ENCODE peak calls at places on chromosomes 16 and 17, in eight cellular contexts. One of them, this sample, is unnamed.

GRCh38 chr16:66578596-66579531 is at the start of gene CMTM2:
- DNase-seq in osteocyte: no peak
- DNase-seq in endothelial cell: no peak
- DNase-seq in IMR-90: no peak
- DNase-seq in astrocyte of the spinal cord: no peak
- DNase-seq in AG09319: no peak
- DNase-seq in epithelial cell of esophagus: no peak
- DNase-seq in A549: no peak
- DNase-seq in this sample: no peak

GRCh38 chr16:22139008-22139407 is 23.3 kb upstream of the SDR42E2 start:
- DNase-seq in osteocyte: no peak
- DNase-seq in endothelial cell: no peak
- DNase-seq in IMR-90: no peak
- DNase-seq in astrocyte of the spinal cord: no peak
- DNase-seq in AG09319: no peak
- DNase-seq in epithelial cell of esophagus: peak; percentile 65
- DNase-seq in A549: no peak
- DNase-seq in this sample: peak; percentile 48

GRCh38 chr17:74739227-74739831 is 2.3 kb downstream of the RAB37 start:
- DNase-seq in osteocyte: no peak
- DNase-seq in endothelial cell: no peak
- DNase-seq in IMR-90: no peak
- DNase-seq in astrocyte of the spinal cord: no peak
- DNase-seq in AG09319: no peak
- DNase-seq in epithelial cell of esophagus: no peak
- DNase-seq in A549: no peak
- DNase-seq in this sample: no peak

GRCh38 chr16:85374571-85374872 is 238.6 kb upstream of the GSE1 start:
- DNase-seq in osteocyte: no peak
- DNase-seq in endothelial cell: no peak
- DNase-seq in IMR-90: no peak
- DNase-seq in astrocyte of the spinal cord: no peak
- DNase-seq in AG09319: no peak
- DNase-seq in epithelial cell of esophagus: no peak
- DNase-seq in A549: no peak
- DNase-seq in this sample: no peak

GRCh38 chr17:63431939-63432804 is 13.9 kb downstream of the CYB561 start:
- DNase-seq in osteocyte: no peak
- DNase-seq in endothelial cell: no peak
- DNase-seq in IMR-90: peak; percentile 66
- DNase-seq in astrocyte of the spinal cord: peak; percentile 67
- DNase-seq in AG09319: no peak
- DNase-seq in epithelial cell of esophagus: no peak
- DNase-seq in A549: no peak
- DNase-seq in this sample: no peak

GRCh38 chr17:57756941-57757340 is 11.8 kb upstream of the CCDC182 start:
- DNase-seq in osteocyte: no peak
- DNase-seq in endothelial cell: no peak
- DNase-seq in IMR-90: no peak
- DNase-seq in astrocyte of the spinal cord: no peak
- DNase-seq in AG09319: no peak
- DNase-seq in epithelial cell of esophagus: no peak
- DNase-seq in A549: no peak
- DNase-seq in this sample: no peak

GRCh38 chr16:79839851-79840321 is 239.3 kb upstream of the MAF start:
- DNase-seq in osteocyte: no peak
- DNase-seq in endothelial cell: no peak
- DNase-seq in IMR-90: no peak
- DNase-seq in astrocyte of the spinal cord: no peak
- DNase-seq in AG09319: no peak
- DNase-seq in epithelial cell of esophagus: no peak
- DNase-seq in A549: no peak
- DNase-seq in this sample: no peak

GRCh38 chr16:88015806-88016140 is 64.5 kb downstream of the BANP start:
- DNase-seq in osteocyte: no peak
- DNase-seq in endothelial cell: no peak
- DNase-seq in IMR-90: no peak
- DNase-seq in astrocyte of the spinal cord: no peak
- DNase-seq in AG09319: no peak
- DNase-seq in epithelial cell of esophagus: no peak
- DNase-seq in A549: no peak
- DNase-seq in this sample: no peak

GRCh38 chr16:19400709-19401108 is 17.0 kb upstream of the TMC5 start:
- DNase-seq in osteocyte: no peak
- DNase-seq in endothelial cell: no peak
- DNase-seq in IMR-90: no peak
- DNase-seq in astrocyte of the spinal cord: no peak
- DNase-seq in AG09319: no peak
- DNase-seq in epithelial cell of esophagus: no peak
- DNase-seq in A549: no peak
- DNase-seq in this sample: no peak

GRCh38 chr17:18008496-18009268 is 30.3 kb downstream of the ATPAF2 start:
- DNase-seq in osteocyte: no peak
- DNase-seq in endothelial cell: no peak
- DNase-seq in IMR-90: peak; percentile 72
- DNase-seq in astrocyte of the spinal cord: peak; percentile 68
- DNase-seq in AG09319: no peak
- DNase-seq in epithelial cell of esophagus: peak; percentile 75
- DNase-seq in A549: no peak
- DNase-seq in this sample: no peak

GRCh38 chr16:2428787-2429036 is 535 bp upstream of the CCNF start:
- DNase-seq in osteocyte: no peak
- DNase-seq in endothelial cell: no peak
- DNase-seq in IMR-90: no peak
- DNase-seq in astrocyte of the spinal cord: no peak
- DNase-seq in AG09319: no peak
- DNase-seq in epithelial cell of esophagus: no peak
- DNase-seq in A549: no peak
- DNase-seq in this sample: no peak
- TF ChIP-seq CTCF in osteocyte: no peak
- TF ChIP-seq CTCF in endothelial cell: no peak
- TF ChIP-seq CTCF in IMR-90: no peak
- TF ChIP-seq CTCF in astrocyte of the spinal cord: no peak
- TF ChIP-seq CTCF in AG09319: no peak
- TF ChIP-seq CTCF in epithelial cell of esophagus: peak; percentile 0
- TF ChIP-seq CTCF in A549: no peak
- TF ChIP-seq CTCF in this sample: no peak

GRCh38 chr16:7086842-7087616 is 245.6 kb upstream of the RBFOX1 start:
- DNase-seq in osteocyte: no peak
- DNase-seq in endothelial cell: peak; percentile 4
- DNase-seq in IMR-90: no peak
- DNase-seq in astrocyte of the spinal cord: no peak
- DNase-seq in AG09319: no peak
- DNase-seq in epithelial cell of esophagus: no peak
- DNase-seq in A549: no peak
- DNase-seq in this sample: no peak
- TF ChIP-seq CTCF in osteocyte: no peak
- TF ChIP-seq CTCF in endothelial cell: no peak
- TF ChIP-seq CTCF in IMR-90: no peak
- TF ChIP-seq CTCF in astrocyte of the spinal cord: no peak
- TF ChIP-seq CTCF in AG09319: no peak
- TF ChIP-seq CTCF in epithelial cell of esophagus: no peak
- TF ChIP-seq CTCF in A549: no peak
- TF ChIP-seq CTCF in this sample: no peak

GRCh38 chr16:28063611-28064061 is at the start of gene GSG1L:
- DNase-seq in osteocyte: no peak
- DNase-seq in endothelial cell: peak; percentile 27
- DNase-seq in IMR-90: no peak
- DNase-seq in astrocyte of the spinal cord: no peak
- DNase-seq in AG09319: no peak
- DNase-seq in epithelial cell of esophagus: no peak
- DNase-seq in A549: no peak
- DNase-seq in this sample: no peak
- TF ChIP-seq CTCF in osteocyte: peak; percentile 12
- TF ChIP-seq CTCF in endothelial cell: no peak
- TF ChIP-seq CTCF in IMR-90: peak; percentile 14
- TF ChIP-seq CTCF in astrocyte of the spinal cord: no peak
- TF ChIP-seq CTCF in AG09319: no peak
- TF ChIP-seq CTCF in epithelial cell of esophagus: no peak
- TF ChIP-seq CTCF in A549: peak; percentile 14
- TF ChIP-seq CTCF in this sample: no peak

DNA sequence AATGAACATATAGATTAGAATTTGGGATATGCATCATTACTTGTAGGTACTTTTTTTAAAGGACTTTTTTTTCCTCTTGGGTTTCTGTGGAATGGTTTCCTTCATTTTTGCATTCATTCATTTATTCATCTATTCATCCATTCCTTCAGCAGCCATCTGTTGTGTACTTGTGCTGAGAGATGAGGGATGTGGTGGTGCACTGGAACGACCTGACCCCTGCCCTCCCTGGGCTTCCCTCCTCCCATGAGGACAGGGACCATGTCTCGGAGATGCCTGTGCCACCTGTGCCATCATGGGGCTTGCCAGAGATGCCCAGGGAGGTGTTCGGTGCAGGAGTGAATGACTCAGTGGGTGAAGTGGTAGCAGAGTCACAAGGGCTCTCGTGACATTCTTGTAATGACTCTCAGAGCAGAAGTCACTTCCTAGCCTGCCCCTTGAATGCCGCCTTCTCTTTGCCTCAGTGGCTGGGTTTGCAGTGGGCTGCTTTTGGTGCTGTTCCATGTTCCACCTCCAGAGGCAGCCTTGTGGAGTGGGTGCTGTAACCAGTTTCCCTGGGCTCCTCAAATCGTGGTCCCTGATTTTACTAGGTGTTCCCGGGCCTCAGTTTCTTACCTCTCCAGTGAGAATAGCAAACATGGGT is 43.9 kb downstream of the CLEC16A start:
- DNase-seq in osteocyte: no peak
- DNase-seq in endothelial cell: peak; percentile 33
- DNase-seq in IMR-90: no peak
- DNase-seq in astrocyte of the spinal cord: no peak
- DNase-seq in AG09319: no peak
- DNase-seq in epithelial cell of esophagus: no peak
- DNase-seq in A549: peak; percentile 28
- DNase-seq in this sample: no peak
- TF ChIP-seq CTCF in osteocyte: peak; percentile 37
- TF ChIP-seq CTCF in endothelial cell: peak; percentile 66
- TF ChIP-seq CTCF in IMR-90: peak; percentile 28
- TF ChIP-seq CTCF in astrocyte of the spinal cord: peak; percentile 49
- TF ChIP-seq CTCF in AG09319: peak; percentile 11
- TF ChIP-seq CTCF in epithelial cell of esophagus: peak; percentile 43
- TF ChIP-seq CTCF in A549: no peak
- TF ChIP-seq CTCF in this sample: peak; percentile 27

DNA sequence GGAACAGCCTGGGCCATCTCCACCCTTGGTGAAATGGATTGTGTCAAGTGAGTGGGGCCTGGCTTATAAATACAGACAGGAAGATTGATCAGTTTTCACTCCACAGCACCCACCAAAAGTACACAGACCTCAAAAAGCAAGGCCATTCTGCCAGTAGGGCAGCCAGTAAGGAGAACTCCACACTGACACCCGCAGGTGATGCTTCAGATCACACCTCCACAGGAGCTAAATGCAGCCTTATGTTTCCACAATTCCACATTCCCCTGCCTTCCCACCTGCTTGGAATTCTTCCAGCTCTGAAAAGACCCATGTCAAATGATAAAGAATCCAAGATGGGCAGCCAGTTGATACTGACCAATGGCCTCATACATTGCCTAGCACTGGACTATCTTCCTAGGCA is 191.1 kb downstream of the ZFHX3 start:
- DNase-seq in osteocyte: no peak
- DNase-seq in endothelial cell: peak; percentile 33
- DNase-seq in IMR-90: no peak
- DNase-seq in astrocyte of the spinal cord: no peak
- DNase-seq in AG09319: no peak
- DNase-seq in epithelial cell of esophagus: peak; percentile 31
- DNase-seq in A549: peak; percentile 43
- DNase-seq in this sample: peak; percentile 49
- TF ChIP-seq CTCF in osteocyte: peak; percentile 44
- TF ChIP-seq CTCF in endothelial cell: peak; percentile 11
- TF ChIP-seq CTCF in IMR-90: peak; percentile 36
- TF ChIP-seq CTCF in astrocyte of the spinal cord: peak; percentile 47
- TF ChIP-seq CTCF in AG09319: no peak
- TF ChIP-seq CTCF in epithelial cell of esophagus: peak; percentile 31
- TF ChIP-seq CTCF in A549: peak; percentile 15
- TF ChIP-seq CTCF in this sample: peak; percentile 24

GRCh38 chr16:4624015-4624826 is at the start of gene MGRN1:
- DNase-seq in osteocyte: peak; percentile 98
- DNase-seq in endothelial cell: peak; percentile 91
- DNase-seq in IMR-90: peak; percentile 98
- DNase-seq in astrocyte of the spinal cord: peak; percentile 99
- DNase-seq in AG09319: peak; percentile 94
- DNase-seq in epithelial cell of esophagus: peak; percentile 98
- DNase-seq in A549: peak; percentile 96
- DNase-seq in this sample: peak; percentile 97
- TF ChIP-seq CTCF in osteocyte: peak; percentile 99
- TF ChIP-seq CTCF in endothelial cell: peak; percentile 92
- TF ChIP-seq CTCF in IMR-90: peak; percentile 95
- TF ChIP-seq CTCF in astrocyte of the spinal cord: peak; percentile 93
- TF ChIP-seq CTCF in AG09319: peak; percentile 99
- TF ChIP-seq CTCF in epithelial cell of esophagus: peak; percentile 95
- TF ChIP-seq CTCF in A549: peak; percentile 96
- TF ChIP-seq CTCF in this sample: peak; percentile 89

DNA sequence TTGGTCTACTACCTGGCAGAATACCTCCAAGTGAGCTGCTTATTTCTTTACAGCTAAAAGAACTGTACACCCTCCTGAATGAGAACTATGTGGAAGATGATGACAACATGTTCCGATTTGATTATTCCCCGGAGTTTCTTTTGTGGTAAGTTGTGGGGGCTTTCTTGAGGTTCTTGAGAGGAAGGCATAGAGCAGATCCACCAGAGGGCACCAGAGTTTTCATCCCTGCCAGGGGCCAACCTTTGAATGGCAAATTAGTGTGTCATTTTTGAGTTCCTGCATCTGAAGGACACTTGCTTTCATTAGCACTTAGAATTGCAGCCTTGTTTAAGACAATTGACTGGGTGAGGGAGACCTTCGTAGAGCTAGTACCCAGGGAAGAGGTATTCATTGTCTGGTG is 35.0 kb downstream of the NMT1 start:
- DNase-seq in osteocyte: no peak
- DNase-seq in endothelial cell: no peak
- DNase-seq in IMR-90: peak; percentile 39
- DNase-seq in astrocyte of the spinal cord: peak; percentile 35
- DNase-seq in AG09319: no peak
- DNase-seq in epithelial cell of esophagus: peak; percentile 56
- DNase-seq in A549: peak; percentile 76
- DNase-seq in this sample: peak; percentile 38
- TF ChIP-seq CTCF in osteocyte: peak; percentile 62
- TF ChIP-seq CTCF in endothelial cell: peak; percentile 27
- TF ChIP-seq CTCF in IMR-90: peak; percentile 59
- TF ChIP-seq CTCF in astrocyte of the spinal cord: peak; percentile 74
- TF ChIP-seq CTCF in AG09319: peak; percentile 71
- TF ChIP-seq CTCF in epithelial cell of esophagus: peak; percentile 65
- TF ChIP-seq CTCF in A549: peak; percentile 77
- TF ChIP-seq CTCF in this sample: peak; percentile 53